ENCODE peak calls at places on chromosomes 1 and 21, in seven cellular contexts. P is fibroblast of the aortic adventitia, S is sigmoid colon, J is right atrium auricular region, W is B cell, C is astrocyte, N is progenitor cell of endocrine pancreas. G is an unnamed sample.

GRCh38 chr1:7646981-7647901 is 123.9 kb upstream of the VAMP3 start:
- DNase-seq in P (peak; percentile 42), S (peak; percentile 84), J (no peak), W (peak; percentile 56), C (no peak), N (peak; percentile 78), G (peak; percentile 87)

GRCh38 chr1:2982615-2983318 is 38.5 kb upstream of the ACTRT2 start:
- DNase-seq in P (no peak), S (peak; percentile 61), J (no peak), W (peak; percentile 34), C (no peak), N (no peak), G (no peak)

GRCh38 chr1:92411511-92411910 is 75.2 kb downstream of the GFI1 start:
- DNase-seq in P (peak; percentile 68), S (no peak), J (no peak), W (no peak), C (peak; percentile 54), N (no peak), G (no peak)

GRCh38 chr1:93669369-93669768 is 12.3 kb downstream of the BCAR3 start:
- DNase-seq in P (no peak), S (no peak), J (no peak), W (no peak), C (peak; percentile 79), N (no peak), G (no peak)

GRCh38 chr1:32775640-32776337 is 41.4 kb downstream of the YARS1 start:
- DNase-seq in P (peak; percentile 37), S (no peak), J (no peak), W (no peak), C (peak; percentile 80), N (no peak), G (no peak)

GRCh38 chr1:233909195-233909594 is 4.7 kb downstream of the SLC35F3 start:
- DNase-seq in P (no peak), S (no peak), J (no peak), W (no peak), C (peak; percentile 95), N (no peak), G (no peak)

GRCh38 chr1:44620072-44620471 is 54.2 kb downstream of the TMEM53 start:
- DNase-seq in P (no peak), S (no peak), J (no peak), W (no peak), C (no peak), N (no peak), G (no peak)

GRCh38 chr1:41422306-41422705 is 61.1 kb downstream of the FOXO6 start:
- DNase-seq in P (no peak), S (no peak), J (no peak), W (no peak), C (no peak), N (no peak), G (no peak)

GRCh38 chr1:75615664-75616435 is 4.9 kb upstream of the SLC44A5 start:
- DNase-seq in P (peak; percentile 19), S (peak; percentile 55), J (no peak), W (no peak), C (peak; percentile 34), N (peak; percentile 49), G (peak; percentile 54)

GRCh38 chr1:30675761-30676160 is 47.6 kb downstream of the MATN1 start:
- DNase-seq in P (peak; percentile 84), S (no peak), J (no peak), W (no peak), C (no peak), N (no peak), G (no peak)

GRCh38 chr21:41680444-41681335 is 86.2 kb downstream of the RIPK4 start:
- DNase-seq in P (no peak), S (no peak), J (no peak), W (no peak), C (no peak), N (no peak), G (no peak)

GRCh38 chr1:153306303-153307220 is 6.2 kb downstream of the PGLYRP3 start:
- DNase-seq in P (no peak), S (no peak), J (no peak), W (no peak), C (no peak), N (no peak), G (no peak)

GRCh38 chr1:213281610-213282316 is 230.7 kb downstream of the RPS6KC1 start:
- DNase-seq in P (no peak), S (no peak), J (no peak), W (no peak), C (no peak), N (no peak), G (no peak)

GRCh38 chr1:93751391-93752250 is 70.0 kb upstream of the BCAR3 start:
- DNase-seq in P (no peak), S (peak; percentile 76), J (no peak), W (no peak), C (no peak), N (no peak), G (no peak)

GRCh38 chr1:154324241-154324640 is 1.1 kb upstream of the ATP8B2 start:
- DNase-seq in P (no peak), S (no peak), J (no peak), W (no peak), C (no peak), N (no peak), G (no peak)

GRCh38 chr1:154327466-154328317 is 2.4 kb downstream of the ATP8B2 start:
- DNase-seq in P (peak; percentile 13), S (no peak), J (no peak), W (peak; percentile 54), C (no peak), N (no peak), G (peak; percentile 51)

GRCh38 chr1:154326546-154327465 is 1.5 kb downstream of the ATP8B2 start:
- DNase-seq in P (peak; percentile 98), S (peak; percentile 91), J (peak; percentile 90), W (no peak), C (peak; percentile 73), N (no peak), G (no peak)

GRCh38 chr1:154324669-154325582 is at the start of gene ATP8B2:
- DNase-seq in P (peak; percentile 78), S (peak; percentile 88), J (peak; percentile 74), W (peak; percentile 88), C (peak; percentile 49), N (peak; percentile 80), G (peak; percentile 90)

DNA sequence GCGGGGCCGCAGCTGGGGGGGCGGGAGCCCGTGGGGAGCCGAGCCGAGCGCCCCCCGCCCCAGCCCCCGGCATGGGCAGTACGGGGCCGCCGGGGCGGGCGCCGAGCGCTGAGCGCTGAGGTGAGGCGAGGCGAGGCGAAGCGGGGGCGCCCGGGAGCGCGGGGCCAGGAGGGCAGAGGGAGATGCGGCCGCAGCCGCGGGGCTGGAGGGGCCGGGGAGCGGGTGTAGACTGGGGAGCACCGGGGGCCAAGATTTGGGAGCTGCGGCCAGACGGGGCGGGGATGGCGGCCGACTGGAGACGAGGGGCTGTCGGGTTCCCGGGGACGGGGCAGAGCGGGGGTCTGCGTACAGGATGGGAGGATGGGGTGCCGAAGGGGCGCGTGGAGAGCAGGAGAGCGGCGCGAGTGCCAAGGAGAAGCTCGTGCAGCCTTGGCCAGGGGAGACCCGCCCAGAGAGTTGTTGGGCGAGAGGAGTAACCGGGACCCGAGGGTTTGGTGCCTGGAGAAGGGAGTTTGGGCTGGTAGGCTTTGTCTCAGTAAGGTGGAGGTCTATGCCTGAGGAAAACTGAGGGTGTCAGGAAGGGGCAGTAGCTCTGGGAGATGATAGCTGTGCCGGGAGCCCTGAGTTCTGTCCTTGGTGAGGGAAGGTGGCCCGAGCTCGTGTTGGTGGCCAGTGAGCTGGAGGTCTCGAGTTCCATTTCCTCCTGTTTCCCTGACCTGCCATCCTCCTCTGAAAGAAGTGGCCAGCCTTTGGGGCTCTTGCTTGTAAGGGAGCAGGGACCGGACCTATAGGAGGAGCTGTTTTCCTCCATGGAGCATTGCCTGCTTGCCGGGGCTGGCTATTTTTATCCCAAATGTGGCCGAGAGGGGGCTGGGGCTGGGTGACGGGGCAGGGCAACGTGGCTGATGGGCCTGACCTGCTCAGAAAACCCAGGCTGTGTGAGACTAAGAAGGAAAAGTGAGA is 539 bp downstream of the ATP8B2 start:
- DNase-seq in P (peak; percentile 92), S (peak; percentile 86), J (peak; percentile 76), W (no peak), C (peak; percentile 79), N (peak; percentile 64), G (peak; percentile 70)
- TF ChIP-seq CTCF in P (peak; percentile 82), S (peak; percentile 54), J (peak; percentile 41), W (peak; percentile 31), C (peak; percentile 44), N (peak; percentile 66), G (no peak)

GRCh38 chr1:226656601-226657277 is 82.3 kb downstream of the ITPKB start:
- DNase-seq in P (peak; percentile 97), S (no peak), J (no peak), W (no peak), C (peak; percentile 90), N (no peak), G (no peak)
- TF ChIP-seq CTCF in P (no peak), S (no peak), J (no peak), W (no peak), C (no peak), N (no peak), G (no peak)

GRCh38 chr21:44907225-44907965 is 13.3 kb downstream of the ITGB2 start:
- DNase-seq in P (no peak), S (peak; percentile 80), J (no peak), W (no peak), C (no peak), N (no peak), G (no peak)
- TF ChIP-seq CTCF in P (no peak), S (no peak), J (no peak), W (no peak), C (no peak), N (no peak), G (no peak)

DNA sequence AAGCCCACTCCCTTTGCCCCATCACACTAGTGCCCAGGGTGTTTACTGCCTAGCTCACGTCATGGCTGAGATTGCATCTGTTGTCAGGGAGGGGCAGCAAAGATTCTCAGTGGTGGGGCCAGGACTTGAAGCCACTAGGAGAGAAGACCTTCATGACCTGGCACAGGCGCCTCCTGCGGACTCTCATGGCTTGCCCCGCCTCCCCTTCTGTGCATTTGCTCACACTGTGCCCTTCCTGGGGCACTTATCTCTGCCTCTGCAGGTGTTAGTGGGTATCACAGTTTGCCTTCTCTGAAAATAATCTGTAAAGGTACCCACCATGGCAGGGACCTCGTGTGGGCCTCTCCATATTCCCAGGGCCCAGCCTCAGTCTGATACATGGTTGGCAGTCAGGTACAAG is 20.1 kb downstream of the PTPRU start:
- DNase-seq in P (no peak), S (peak; percentile 40), J (no peak), W (no peak), C (no peak), N (no peak), G (no peak)
- TF ChIP-seq CTCF in P (no peak), S (no peak), J (no peak), W (no peak), C (no peak), N (peak; percentile 23), G (no peak)

GRCh38 chr1:66088787-66089186 is 296.1 kb downstream of the PDE4B start:
- DNase-seq in P (no peak), S (no peak), J (no peak), W (no peak), C (no peak), N (no peak), G (no peak)

GRCh38 chr1:66085600-66085999 is 292.9 kb downstream of the PDE4B start:
- DNase-seq in P (no peak), S (no peak), J (no peak), W (no peak), C (no peak), N (no peak), G (no peak)

GRCh38 chr1:66084442-66084841 is 291.7 kb downstream of the PDE4B start:
- DNase-seq in P (no peak), S (no peak), J (no peak), W (no peak), C (no peak), N (no peak), G (no peak)
- TF ChIP-seq CTCF in P (no peak), S (no peak), J (no peak), W (no peak), C (no peak), N (no peak), G (no peak)